ENCODE peak calls at places on chromosome 16, in nine cellular contexts. One of them, this sample, is unnamed.

GRCh38 chr16:4924593-4925378 is 12.2 kb downstream of the PPL start:
- DNase-seq in stimulated activated CD4-positive, alpha-beta T cell treated with anti-CD3 and anti-CD28 coated beads, Interleukin-4, amount 100 ng/mL, for 48 hours: no peak
- DNase-seq in C1 segment of cervical spinal cord: no peak
- DNase-seq in effector memory CD8-positive, alpha-beta T cell: no peak
- DNase-seq in NCI-H510A treated with DMSO at 0.1 percent for 48 hours: no peak
- DNase-seq in EL: no peak
- DNase-seq in lung: peak; percentile 89
- DNase-seq in activated T-cell treated with anti-CD3 and anti-CD28 coated beads for 24 hours: no peak
- DNase-seq in activated T-helper 1 cell treated with Interleukin-2 at 50 U/mL for 16 hours: no peak
- DNase-seq in this sample: peak; percentile 99

GRCh38 chr16:86844691-86845090 is 266.3 kb downstream of the FOXL1 start:
- DNase-seq in activated T-helper 1 cell treated with Interleukin-2 at 50 U/mL for 16 hours: no peak
- DNase-seq in NCI-H510A treated with DMSO at 0.1 percent for 48 hours: no peak
- DNase-seq in C1 segment of cervical spinal cord: no peak
- DNase-seq in stimulated activated CD4-positive, alpha-beta T cell treated with anti-CD3 and anti-CD28 coated beads, Interleukin-4, amount 100 ng/mL, for 48 hours: no peak
- DNase-seq in activated T-cell treated with anti-CD3 and anti-CD28 coated beads for 24 hours: no peak
- DNase-seq in EL: no peak
- DNase-seq in lung: no peak
- DNase-seq in effector memory CD8-positive, alpha-beta T cell: no peak
- DNase-seq in this sample: no peak

GRCh38 chr16:984106-984505 is 2.5 kb downstream of the SOX8 start:
- DNase-seq in EL: no peak
- DNase-seq in lung: no peak
- DNase-seq in C1 segment of cervical spinal cord: no peak
- DNase-seq in activated T-helper 1 cell treated with Interleukin-2 at 50 U/mL for 16 hours: no peak
- DNase-seq in activated T-cell treated with anti-CD3 and anti-CD28 coated beads for 24 hours: no peak
- DNase-seq in NCI-H510A treated with DMSO at 0.1 percent for 48 hours: no peak
- DNase-seq in stimulated activated CD4-positive, alpha-beta T cell treated with anti-CD3 and anti-CD28 coated beads, Interleukin-4, amount 100 ng/mL, for 48 hours: no peak
- DNase-seq in effector memory CD8-positive, alpha-beta T cell: no peak
- DNase-seq in this sample: no peak

GRCh38 chr16:67833035-67833417 is 9.1 kb upstream of the THAP11 start:
- DNase-seq in EL: peak; percentile 84
- DNase-seq in activated T-helper 1 cell treated with Interleukin-2 at 50 U/mL for 16 hours: no peak
- DNase-seq in activated T-cell treated with anti-CD3 and anti-CD28 coated beads for 24 hours: no peak
- DNase-seq in NCI-H510A treated with DMSO at 0.1 percent for 48 hours: no peak
- DNase-seq in stimulated activated CD4-positive, alpha-beta T cell treated with anti-CD3 and anti-CD28 coated beads, Interleukin-4, amount 100 ng/mL, for 48 hours: no peak
- DNase-seq in lung: no peak
- DNase-seq in C1 segment of cervical spinal cord: no peak
- DNase-seq in effector memory CD8-positive, alpha-beta T cell: no peak
- DNase-seq in this sample: peak; percentile 49

GRCh38 chr16:67212766-67213165 is 13.8 kb downstream of the ELMO3 start:
- DNase-seq in activated T-cell treated with anti-CD3 and anti-CD28 coated beads for 24 hours: no peak
- DNase-seq in activated T-helper 1 cell treated with Interleukin-2 at 50 U/mL for 16 hours: no peak
- DNase-seq in NCI-H510A treated with DMSO at 0.1 percent for 48 hours: no peak
- DNase-seq in C1 segment of cervical spinal cord: no peak
- DNase-seq in stimulated activated CD4-positive, alpha-beta T cell treated with anti-CD3 and anti-CD28 coated beads, Interleukin-4, amount 100 ng/mL, for 48 hours: no peak
- DNase-seq in lung: no peak
- DNase-seq in EL: no peak
- DNase-seq in effector memory CD8-positive, alpha-beta T cell: no peak
- DNase-seq in this sample: peak; percentile 93

GRCh38 chr16:81421536-81421935 is 23.1 kb upstream of the CMIP start:
- DNase-seq in activated T-cell treated with anti-CD3 and anti-CD28 coated beads for 24 hours: no peak
- DNase-seq in lung: no peak
- DNase-seq in stimulated activated CD4-positive, alpha-beta T cell treated with anti-CD3 and anti-CD28 coated beads, Interleukin-4, amount 100 ng/mL, for 48 hours: no peak
- DNase-seq in C1 segment of cervical spinal cord: no peak
- DNase-seq in activated T-helper 1 cell treated with Interleukin-2 at 50 U/mL for 16 hours: no peak
- DNase-seq in NCI-H510A treated with DMSO at 0.1 percent for 48 hours: no peak
- DNase-seq in EL: no peak
- DNase-seq in effector memory CD8-positive, alpha-beta T cell: no peak
- DNase-seq in this sample: peak; percentile 94

GRCh38 chr16:20799599-20799998 is 6.7 kb downstream of the ERI2 start:
- DNase-seq in effector memory CD8-positive, alpha-beta T cell: no peak
- DNase-seq in lung: no peak
- DNase-seq in NCI-H510A treated with DMSO at 0.1 percent for 48 hours: peak; percentile 67
- DNase-seq in EL: no peak
- DNase-seq in activated T-helper 1 cell treated with Interleukin-2 at 50 U/mL for 16 hours: no peak
- DNase-seq in C1 segment of cervical spinal cord: no peak
- DNase-seq in stimulated activated CD4-positive, alpha-beta T cell treated with anti-CD3 and anti-CD28 coated beads, Interleukin-4, amount 100 ng/mL, for 48 hours: no peak
- DNase-seq in activated T-cell treated with anti-CD3 and anti-CD28 coated beads for 24 hours: no peak
- DNase-seq in this sample: no peak

GRCh38 chr16:48522041-48522440 is 87.9 kb downstream of the N4BP1 start:
- DNase-seq in activated T-cell treated with anti-CD3 and anti-CD28 coated beads for 24 hours: no peak
- DNase-seq in C1 segment of cervical spinal cord: no peak
- DNase-seq in stimulated activated CD4-positive, alpha-beta T cell treated with anti-CD3 and anti-CD28 coated beads, Interleukin-4, amount 100 ng/mL, for 48 hours: no peak
- DNase-seq in effector memory CD8-positive, alpha-beta T cell: no peak
- DNase-seq in lung: no peak
- DNase-seq in activated T-helper 1 cell treated with Interleukin-2 at 50 U/mL for 16 hours: no peak
- DNase-seq in EL: no peak
- DNase-seq in NCI-H510A treated with DMSO at 0.1 percent for 48 hours: no peak
- DNase-seq in this sample: no peak

GRCh38 chr16:68358951-68359350 is 48.1 kb downstream of the PRMT7 start:
- DNase-seq in effector memory CD8-positive, alpha-beta T cell: no peak
- DNase-seq in EL: no peak
- DNase-seq in lung: no peak
- DNase-seq in stimulated activated CD4-positive, alpha-beta T cell treated with anti-CD3 and anti-CD28 coated beads, Interleukin-4, amount 100 ng/mL, for 48 hours: no peak
- DNase-seq in NCI-H510A treated with DMSO at 0.1 percent for 48 hours: no peak
- DNase-seq in activated T-cell treated with anti-CD3 and anti-CD28 coated beads for 24 hours: no peak
- DNase-seq in activated T-helper 1 cell treated with Interleukin-2 at 50 U/mL for 16 hours: no peak
- DNase-seq in C1 segment of cervical spinal cord: no peak
- DNase-seq in this sample: no peak

GRCh38 chr16:4426722-4427372 is 1.2 kb downstream of the DNAJA3 start:
- DNase-seq in activated T-cell treated with anti-CD3 and anti-CD28 coated beads for 24 hours: no peak
- DNase-seq in lung: no peak
- DNase-seq in effector memory CD8-positive, alpha-beta T cell: no peak
- DNase-seq in EL: no peak
- DNase-seq in C1 segment of cervical spinal cord: no peak
- DNase-seq in activated T-helper 1 cell treated with Interleukin-2 at 50 U/mL for 16 hours: no peak
- DNase-seq in NCI-H510A treated with DMSO at 0.1 percent for 48 hours: no peak
- DNase-seq in stimulated activated CD4-positive, alpha-beta T cell treated with anti-CD3 and anti-CD28 coated beads, Interleukin-4, amount 100 ng/mL, for 48 hours: no peak
- DNase-seq in this sample: no peak

GRCh38 chr16:2814757-2815298 is 2.2 kb upstream of the PRSS21 start:
- DNase-seq in NCI-H510A treated with DMSO at 0.1 percent for 48 hours: no peak
- DNase-seq in activated T-cell treated with anti-CD3 and anti-CD28 coated beads for 24 hours: no peak
- DNase-seq in effector memory CD8-positive, alpha-beta T cell: no peak
- DNase-seq in activated T-helper 1 cell treated with Interleukin-2 at 50 U/mL for 16 hours: no peak
- DNase-seq in EL: no peak
- DNase-seq in stimulated activated CD4-positive, alpha-beta T cell treated with anti-CD3 and anti-CD28 coated beads, Interleukin-4, amount 100 ng/mL, for 48 hours: no peak
- DNase-seq in C1 segment of cervical spinal cord: no peak
- DNase-seq in lung: no peak
- DNase-seq in this sample: no peak

GRCh38 chr16:56608876-56609462 is 585 bp downstream of the MT2A start:
- DNase-seq in activated T-cell treated with anti-CD3 and anti-CD28 coated beads for 24 hours: no peak
- DNase-seq in EL: peak; percentile 33
- DNase-seq in stimulated activated CD4-positive, alpha-beta T cell treated with anti-CD3 and anti-CD28 coated beads, Interleukin-4, amount 100 ng/mL, for 48 hours: no peak
- DNase-seq in effector memory CD8-positive, alpha-beta T cell: no peak
- DNase-seq in lung: no peak
- DNase-seq in NCI-H510A treated with DMSO at 0.1 percent for 48 hours: no peak
- DNase-seq in activated T-helper 1 cell treated with Interleukin-2 at 50 U/mL for 16 hours: no peak
- DNase-seq in C1 segment of cervical spinal cord: no peak
- DNase-seq in this sample: no peak

GRCh38 chr16:64428463-64428862 is 693.4 kb downstream of the CDH11 start:
- DNase-seq in NCI-H510A treated with DMSO at 0.1 percent for 48 hours: no peak
- DNase-seq in stimulated activated CD4-positive, alpha-beta T cell treated with anti-CD3 and anti-CD28 coated beads, Interleukin-4, amount 100 ng/mL, for 48 hours: no peak
- DNase-seq in effector memory CD8-positive, alpha-beta T cell: no peak
- DNase-seq in EL: peak; percentile 84
- DNase-seq in activated T-cell treated with anti-CD3 and anti-CD28 coated beads for 24 hours: no peak
- DNase-seq in activated T-helper 1 cell treated with Interleukin-2 at 50 U/mL for 16 hours: no peak
- DNase-seq in lung: no peak
- DNase-seq in C1 segment of cervical spinal cord: no peak
- DNase-seq in this sample: no peak

GRCh38 chr16:80807916-80808315 is 3.5 kb upstream of the CDYL2 start:
- DNase-seq in C1 segment of cervical spinal cord: no peak
- DNase-seq in activated T-cell treated with anti-CD3 and anti-CD28 coated beads for 24 hours: no peak
- DNase-seq in activated T-helper 1 cell treated with Interleukin-2 at 50 U/mL for 16 hours: no peak
- DNase-seq in effector memory CD8-positive, alpha-beta T cell: no peak
- DNase-seq in stimulated activated CD4-positive, alpha-beta T cell treated with anti-CD3 and anti-CD28 coated beads, Interleukin-4, amount 100 ng/mL, for 48 hours: no peak
- DNase-seq in NCI-H510A treated with DMSO at 0.1 percent for 48 hours: no peak
- DNase-seq in EL: no peak
- DNase-seq in lung: no peak
- DNase-seq in this sample: no peak

GRCh38 chr16:86642084-86642483 is 63.7 kb downstream of the FOXL1 start:
- DNase-seq in stimulated activated CD4-positive, alpha-beta T cell treated with anti-CD3 and anti-CD28 coated beads, Interleukin-4, amount 100 ng/mL, for 48 hours: no peak
- DNase-seq in activated T-helper 1 cell treated with Interleukin-2 at 50 U/mL for 16 hours: no peak
- DNase-seq in effector memory CD8-positive, alpha-beta T cell: no peak
- DNase-seq in activated T-cell treated with anti-CD3 and anti-CD28 coated beads for 24 hours: no peak
- DNase-seq in NCI-H510A treated with DMSO at 0.1 percent for 48 hours: no peak
- DNase-seq in C1 segment of cervical spinal cord: no peak
- DNase-seq in lung: no peak
- DNase-seq in EL: no peak
- DNase-seq in this sample: no peak

GRCh38 chr16:81767987-81768592 is 11.0 kb upstream of the PLCG2 start:
- DNase-seq in NCI-H510A treated with DMSO at 0.1 percent for 48 hours: peak; percentile 35
- DNase-seq in EL: no peak
- DNase-seq in activated T-helper 1 cell treated with Interleukin-2 at 50 U/mL for 16 hours: no peak
- DNase-seq in stimulated activated CD4-positive, alpha-beta T cell treated with anti-CD3 and anti-CD28 coated beads, Interleukin-4, amount 100 ng/mL, for 48 hours: no peak
- DNase-seq in lung: no peak
- DNase-seq in C1 segment of cervical spinal cord: no peak
- DNase-seq in effector memory CD8-positive, alpha-beta T cell: no peak
- DNase-seq in activated T-cell treated with anti-CD3 and anti-CD28 coated beads for 24 hours: no peak
- DNase-seq in this sample: no peak

GRCh38 chr16:4376126-4376819 is 4.6 kb downstream of the VASN start:
- DNase-seq in activated T-cell treated with anti-CD3 and anti-CD28 coated beads for 24 hours: no peak
- DNase-seq in C1 segment of cervical spinal cord: peak; percentile 44
- DNase-seq in effector memory CD8-positive, alpha-beta T cell: no peak
- DNase-seq in NCI-H510A treated with DMSO at 0.1 percent for 48 hours: no peak
- DNase-seq in lung: peak; percentile 86
- DNase-seq in EL: peak; percentile 89
- DNase-seq in activated T-helper 1 cell treated with Interleukin-2 at 50 U/mL for 16 hours: no peak
- DNase-seq in stimulated activated CD4-positive, alpha-beta T cell treated with anti-CD3 and anti-CD28 coated beads, Interleukin-4, amount 100 ng/mL, for 48 hours: no peak
- DNase-seq in this sample: no peak

GRCh38 chr16:88914750-88915368 is 48.4 kb upstream of the PABPN1L start:
- DNase-seq in NCI-H510A treated with DMSO at 0.1 percent for 48 hours: no peak
- DNase-seq in effector memory CD8-positive, alpha-beta T cell: no peak
- DNase-seq in C1 segment of cervical spinal cord: no peak
- DNase-seq in activated T-cell treated with anti-CD3 and anti-CD28 coated beads for 24 hours: no peak
- DNase-seq in activated T-helper 1 cell treated with Interleukin-2 at 50 U/mL for 16 hours: no peak
- DNase-seq in EL: peak; percentile 76
- DNase-seq in lung: no peak
- DNase-seq in stimulated activated CD4-positive, alpha-beta T cell treated with anti-CD3 and anti-CD28 coated beads, Interleukin-4, amount 100 ng/mL, for 48 hours: no peak
- DNase-seq in this sample: no peak

GRCh38 chr16:25045696-25046381 is 30.7 kb upstream of the ARHGAP17 start:
- DNase-seq in lung: no peak
- DNase-seq in EL: peak; percentile 73
- DNase-seq in effector memory CD8-positive, alpha-beta T cell: no peak
- DNase-seq in C1 segment of cervical spinal cord: no peak
- DNase-seq in activated T-cell treated with anti-CD3 and anti-CD28 coated beads for 24 hours: no peak
- DNase-seq in NCI-H510A treated with DMSO at 0.1 percent for 48 hours: no peak
- DNase-seq in stimulated activated CD4-positive, alpha-beta T cell treated with anti-CD3 and anti-CD28 coated beads, Interleukin-4, amount 100 ng/mL, for 48 hours: no peak
- DNase-seq in activated T-helper 1 cell treated with Interleukin-2 at 50 U/mL for 16 hours: no peak
- DNase-seq in this sample: no peak

GRCh38 chr16:31106509-31107464 is 1.4 kb upstream of the BCKDK start:
- DNase-seq in activated T-cell treated with anti-CD3 and anti-CD28 coated beads for 24 hours: no peak
- DNase-seq in stimulated activated CD4-positive, alpha-beta T cell treated with anti-CD3 and anti-CD28 coated beads, Interleukin-4, amount 100 ng/mL, for 48 hours: no peak
- DNase-seq in C1 segment of cervical spinal cord: no peak
- DNase-seq in effector memory CD8-positive, alpha-beta T cell: no peak
- DNase-seq in EL: no peak
- DNase-seq in activated T-helper 1 cell treated with Interleukin-2 at 50 U/mL for 16 hours: no peak
- DNase-seq in lung: no peak
- DNase-seq in NCI-H510A treated with DMSO at 0.1 percent for 48 hours: no peak
- DNase-seq in this sample: peak; percentile 32

GRCh38 chr16:28623172-28623711 is 13.4 kb upstream of the SULT1A1 start:
- DNase-seq in NCI-H510A treated with DMSO at 0.1 percent for 48 hours: peak; percentile 88
- DNase-seq in stimulated activated CD4-positive, alpha-beta T cell treated with anti-CD3 and anti-CD28 coated beads, Interleukin-4, amount 100 ng/mL, for 48 hours: peak; percentile 60
- DNase-seq in effector memory CD8-positive, alpha-beta T cell: peak; percentile 49
- DNase-seq in activated T-cell treated with anti-CD3 and anti-CD28 coated beads for 24 hours: peak; percentile 63
- DNase-seq in EL: no peak
- DNase-seq in activated T-helper 1 cell treated with Interleukin-2 at 50 U/mL for 16 hours: peak; percentile 54
- DNase-seq in lung: peak; percentile 57
- DNase-seq in C1 segment of cervical spinal cord: no peak
- DNase-seq in this sample: peak; percentile 89

GRCh38 chr16:81546781-81547180 is 102.2 kb downstream of the CMIP start:
- DNase-seq in effector memory CD8-positive, alpha-beta T cell: no peak
- DNase-seq in lung: no peak
- DNase-seq in stimulated activated CD4-positive, alpha-beta T cell treated with anti-CD3 and anti-CD28 coated beads, Interleukin-4, amount 100 ng/mL, for 48 hours: no peak
- DNase-seq in NCI-H510A treated with DMSO at 0.1 percent for 48 hours: no peak
- DNase-seq in EL: no peak
- DNase-seq in C1 segment of cervical spinal cord: no peak
- DNase-seq in activated T-cell treated with anti-CD3 and anti-CD28 coated beads for 24 hours: no peak
- DNase-seq in activated T-helper 1 cell treated with Interleukin-2 at 50 U/mL for 16 hours: no peak
- DNase-seq in this sample: no peak

GRCh38 chr16:4506450-4506849 is 30.3 kb downstream of the HMOX2 start:
- DNase-seq in activated T-cell treated with anti-CD3 and anti-CD28 coated beads for 24 hours: peak; percentile 55
- DNase-seq in lung: peak; percentile 64
- DNase-seq in NCI-H510A treated with DMSO at 0.1 percent for 48 hours: peak; percentile 28
- DNase-seq in EL: peak; percentile 71
- DNase-seq in C1 segment of cervical spinal cord: no peak
- DNase-seq in activated T-helper 1 cell treated with Interleukin-2 at 50 U/mL for 16 hours: peak; percentile 25
- DNase-seq in effector memory CD8-positive, alpha-beta T cell: peak; percentile 57
- DNase-seq in stimulated activated CD4-positive, alpha-beta T cell treated with anti-CD3 and anti-CD28 coated beads, Interleukin-4, amount 100 ng/mL, for 48 hours: peak; percentile 23
- DNase-seq in this sample: peak; percentile 50

GRCh38 chr16:1152123-1152638 is 725 bp upstream of the CACNA1H start:
- DNase-seq in EL: no peak
- DNase-seq in activated T-helper 1 cell treated with Interleukin-2 at 50 U/mL for 16 hours: peak; percentile 31
- DNase-seq in NCI-H510A treated with DMSO at 0.1 percent for 48 hours: no peak
- DNase-seq in effector memory CD8-positive, alpha-beta T cell: peak; percentile 21
- DNase-seq in stimulated activated CD4-positive, alpha-beta T cell treated with anti-CD3 and anti-CD28 coated beads, Interleukin-4, amount 100 ng/mL, for 48 hours: peak; percentile 29
- DNase-seq in lung: no peak
- DNase-seq in C1 segment of cervical spinal cord: no peak
- DNase-seq in activated T-cell treated with anti-CD3 and anti-CD28 coated beads for 24 hours: no peak
- DNase-seq in this sample: no peak

GRCh38 chr16:11259288-11259621 is 3.3 kb upstream of the SOCS1 start:
- DNase-seq in NCI-H510A treated with DMSO at 0.1 percent for 48 hours: no peak
- DNase-seq in C1 segment of cervical spinal cord: no peak
- DNase-seq in activated T-helper 1 cell treated with Interleukin-2 at 50 U/mL for 16 hours: no peak
- DNase-seq in EL: no peak
- DNase-seq in activated T-cell treated with anti-CD3 and anti-CD28 coated beads for 24 hours: no peak
- DNase-seq in effector memory CD8-positive, alpha-beta T cell: no peak
- DNase-seq in lung: no peak
- DNase-seq in stimulated activated CD4-positive, alpha-beta T cell treated with anti-CD3 and anti-CD28 coated beads, Interleukin-4, amount 100 ng/mL, for 48 hours: no peak
- DNase-seq in this sample: no peak

GRCh38 chr16:57489229-57489628 is 2.9 kb upstream of the DOK4 start:
- DNase-seq in activated T-helper 1 cell treated with Interleukin-2 at 50 U/mL for 16 hours: no peak
- DNase-seq in C1 segment of cervical spinal cord: no peak
- DNase-seq in lung: no peak
- DNase-seq in EL: no peak
- DNase-seq in NCI-H510A treated with DMSO at 0.1 percent for 48 hours: no peak
- DNase-seq in stimulated activated CD4-positive, alpha-beta T cell treated with anti-CD3 and anti-CD28 coated beads, Interleukin-4, amount 100 ng/mL, for 48 hours: no peak
- DNase-seq in effector memory CD8-positive, alpha-beta T cell: no peak
- DNase-seq in activated T-cell treated with anti-CD3 and anti-CD28 coated beads for 24 hours: no peak
- DNase-seq in this sample: no peak

GRCh38 chr16:87830673-87831420 is 38.5 kb downstream of the SLC7A5 start:
- DNase-seq in NCI-H510A treated with DMSO at 0.1 percent for 48 hours: no peak
- DNase-seq in activated T-helper 1 cell treated with Interleukin-2 at 50 U/mL for 16 hours: no peak
- DNase-seq in stimulated activated CD4-positive, alpha-beta T cell treated with anti-CD3 and anti-CD28 coated beads, Interleukin-4, amount 100 ng/mL, for 48 hours: no peak
- DNase-seq in activated T-cell treated with anti-CD3 and anti-CD28 coated beads for 24 hours: no peak
- DNase-seq in C1 segment of cervical spinal cord: no peak
- DNase-seq in effector memory CD8-positive, alpha-beta T cell: no peak
- DNase-seq in lung: no peak
- DNase-seq in EL: no peak
- DNase-seq in this sample: no peak

GRCh38 chr16:87555647-87556046 is 46.7 kb upstream of the JPH3 start:
- DNase-seq in effector memory CD8-positive, alpha-beta T cell: no peak
- DNase-seq in activated T-helper 1 cell treated with Interleukin-2 at 50 U/mL for 16 hours: no peak
- DNase-seq in C1 segment of cervical spinal cord: no peak
- DNase-seq in NCI-H510A treated with DMSO at 0.1 percent for 48 hours: no peak
- DNase-seq in activated T-cell treated with anti-CD3 and anti-CD28 coated beads for 24 hours: no peak
- DNase-seq in EL: no peak
- DNase-seq in lung: no peak
- DNase-seq in stimulated activated CD4-positive, alpha-beta T cell treated with anti-CD3 and anti-CD28 coated beads, Interleukin-4, amount 100 ng/mL, for 48 hours: no peak
- DNase-seq in this sample: no peak

This sample was measured in PC-9.